ENCODE peak calls at places on chromosomes 2 and 18, in ten cellular contexts. T is spleen, B is tibial nerve, P is HCT116, E is cardiac muscle cell, Y is brain microvascular endothelial cell, D is A549, U is upper lobe of right lung, I is left ventricle myocardium inferior, J is H1. N is an unnamed sample.

GRCh38 chr18:10318686-10318960 is 135.8 kb upstream of the APCDD1 start:
- DNase-seq in U (no peak), B (no peak), J (no peak), Y (no peak), T (no peak), D (no peak), I (no peak), E (peak), P (no peak), N (peak)

GRCh38 chr2:12555012-12555645 is 161.6 kb upstream of the TRIB2 start:
- DNase-seq in B (no peak), U (no peak), E (peak), T (no peak), I (no peak), P (no peak), D (no peak), Y (peak), J (no peak), N (no peak)

GRCh38 chr2:171763602-171764001 is 76.3 kb downstream of the DYNC1I2 start:
- DNase-seq in I (no peak), E (no peak), U (no peak), T (no peak), B (no peak), J (no peak), P (no peak), D (no peak), Y (peak), N (no peak)

GRCh38 chr2:55961318-55961911 is 37.8 kb upstream of the EFEMP1 start:
- DNase-seq in J (no peak), P (peak), E (peak), Y (peak), B (no peak), I (no peak), U (no peak), T (no peak), D (peak), N (no peak)

GRCh38 chr2:72973566-72974435 is 56.5 kb downstream of the EMX1 start:
- DNase-seq in U (no peak), T (no peak), D (peak), E (peak), B (no peak), P (peak), I (no peak), J (no peak), Y (peak), N (no peak)

GRCh38 chr2:146489386-146489785 is 1355.4 kb upstream of the ACVR2A start:
- DNase-seq in I (no peak), T (no peak), Y (peak), P (no peak), B (no peak), D (no peak), J (no peak), E (peak), U (no peak), N (no peak)

GRCh38 chr18:79283341-79283879 is 112.3 kb upstream of the NFATC1 start:
- DNase-seq in B (no peak), U (no peak), Y (no peak), I (no peak), E (no peak), P (no peak), T (no peak), J (no peak), D (no peak), N (no peak)

GRCh38 chr18:9831046-9831722 is 54.6 kb upstream of the TXNDC2 start:
- DNase-seq in D (no peak), J (no peak), T (no peak), B (no peak), U (no peak), E (no peak), P (no peak), Y (no peak), I (no peak), N (no peak)

GRCh38 chr18:33051397-33051796 is 278.6 kb upstream of the KLHL14 start:
- DNase-seq in P (no peak), U (no peak), E (no peak), T (no peak), D (no peak), B (no peak), Y (no peak), J (no peak), I (no peak), N (no peak)

GRCh38 chr2:74374509-74375205 is 5.5 kb downstream of the DCTN1 start:
- DNase-seq in Y (peak), B (peak), I (peak), U (no peak), T (no peak), J (peak), E (peak), D (no peak), P (no peak), N (no peak)

GRCh38 chr2:8566788-8567468 is 114.9 kb upstream of the ID2 start:
- DNase-seq in Y (no peak), T (peak), B (no peak), D (no peak), E (no peak), U (no peak), I (no peak), P (no peak), J (no peak), N (peak)

GRCh38 chr2:3470166-3470651 is 49.1 kb downstream of the ADI1 start:
- DNase-seq in J (no peak), D (no peak), P (no peak), T (peak), E (peak), B (peak), U (peak), Y (peak), I (peak), N (no peak)

GRCh38 chr2:159088906-159089305 is 120.5 kb downstream of the TANC1 start:
- DNase-seq in P (no peak), E (no peak), B (no peak), T (no peak), I (no peak), U (no peak), Y (no peak), D (no peak), J (no peak), N (no peak)

GRCh38 chr18:25053484-25053883 is 298.5 kb downstream of the ZNF521 start:
- DNase-seq in I (no peak), T (no peak), D (no peak), U (no peak), J (no peak), E (no peak), P (no peak), Y (no peak), B (no peak), N (no peak)

GRCh38 chr2:118221952-118222594 is 133.8 kb downstream of the INSIG2 start:
- DNase-seq in Y (peak), J (no peak), P (peak), D (peak), B (no peak), E (peak), U (no peak), I (no peak), T (no peak), N (no peak)

GRCh38 chr2:165435611-165436010 is 33.9 kb upstream of the CSRNP3 start:
- DNase-seq in T (no peak), B (no peak), D (no peak), P (no peak), U (no peak), I (no peak), J (no peak), E (no peak), Y (no peak), N (no peak)

GRCh38 chr2:237508361-237508760 is 21.3 kb downstream of the MLPH start:
- DNase-seq in Y (no peak), B (no peak), U (no peak), E (no peak), J (no peak), P (no peak), I (no peak), T (no peak), D (no peak), N (no peak)
- H3K27ac ChIP-seq in Y (no peak), B (no peak), U (peak), E (no peak), J (no peak), P (no peak), I (no peak), T (no peak), D (peak), N (no peak)

GRCh38 chr2:240559271-240559670 is 886 bp upstream of the DUSP28 start:
- DNase-seq in E (no peak), J (no peak), T (no peak), I (no peak), D (no peak), P (no peak), U (no peak), Y (no peak), B (no peak), N (no peak)

GRCh38 chr2:240557101-240557751 is 562 bp downstream of the ANKMY1 start:
- DNase-seq in P (no peak), T (peak), Y (no peak), E (no peak), B (no peak), D (no peak), I (no peak), U (no peak), J (no peak), N (peak)

GRCh38 chr2:240557808-240558207 is at the start of gene ANKMY1:
- DNase-seq in J (no peak), U (peak), B (no peak), E (peak), Y (peak), P (no peak), D (no peak), I (peak), T (peak), N (peak)

GRCh38 chr2:240560084-240560479 is at the start of gene DUSP28:
- DNase-seq in U (peak), T (peak), J (no peak), Y (peak), P (peak), B (peak), D (peak), I (peak), E (peak), N (peak)

DNA sequence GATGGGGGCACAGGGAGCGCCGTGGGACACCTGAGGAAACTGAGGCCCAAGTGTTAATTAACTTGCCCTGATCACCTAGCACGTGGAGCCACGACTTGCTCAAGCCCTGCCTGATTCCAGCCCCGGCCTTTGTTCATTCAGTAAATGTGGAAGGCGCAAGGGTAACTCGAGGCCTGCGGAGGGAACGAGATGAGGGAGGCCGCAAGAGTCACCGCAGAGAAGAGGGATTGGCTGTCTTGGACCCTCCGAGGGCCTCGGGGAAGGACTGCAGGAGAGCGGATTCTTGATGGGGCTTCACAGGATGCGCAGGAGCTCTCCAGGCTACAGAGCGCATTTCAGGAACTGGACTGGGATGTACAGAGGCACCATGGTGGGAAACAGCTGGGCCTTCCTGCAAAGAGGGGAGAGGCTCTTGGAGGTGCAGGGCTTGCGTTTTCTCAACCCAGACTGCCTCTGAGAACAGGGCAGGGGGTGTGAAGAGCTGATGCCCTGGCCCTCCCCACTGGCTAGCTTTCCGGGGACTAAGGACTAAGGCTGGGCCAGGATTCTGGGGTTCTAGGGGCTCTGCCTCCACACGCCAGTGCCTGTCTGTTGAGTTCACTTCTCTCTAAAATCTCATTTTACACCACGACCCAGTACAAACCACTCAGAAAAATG is 569 bp upstream of the ANKMY1 start:
- DNase-seq in E (no peak), Y (no peak), D (no peak), P (no peak), B (no peak), T (no peak), J (no peak), U (no peak), I (no peak), N (no peak)
- H3K4me3 ChIP-seq in E (peak), Y (peak), D (no peak), P (no peak), B (peak), T (peak), J (peak), U (peak), I (peak), N (peak)

DNA sequence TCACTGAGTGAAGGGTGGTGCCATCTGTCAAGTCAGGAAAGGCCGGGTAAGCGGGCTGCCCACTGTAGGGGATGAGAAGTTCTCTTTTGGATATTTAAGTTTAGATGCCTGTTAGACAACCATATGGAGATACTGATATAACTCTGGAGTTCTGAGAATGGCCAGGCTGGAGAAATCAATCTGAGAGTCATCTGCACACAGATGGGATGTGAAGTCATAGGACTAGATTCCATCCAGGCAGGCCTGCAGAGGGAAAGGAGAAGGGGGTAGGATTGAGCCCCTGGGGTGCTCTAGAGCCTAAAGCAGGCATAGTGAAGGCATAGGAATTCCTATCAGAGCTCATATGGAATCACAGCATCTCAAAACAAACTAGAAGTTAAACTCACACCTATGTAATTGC is 30.1 kb downstream of the SPRED2 start:
- DNase-seq in I (no peak), E (no peak), J (no peak), U (no peak), Y (no peak), P (no peak), B (no peak), T (no peak), D (no peak), N (no peak)
- H3K27ac ChIP-seq in I (no peak), E (no peak), J (no peak), U (no peak), Y (no peak), P (no peak), B (no peak), T (no peak), D (no peak), N (no peak)

DNA sequence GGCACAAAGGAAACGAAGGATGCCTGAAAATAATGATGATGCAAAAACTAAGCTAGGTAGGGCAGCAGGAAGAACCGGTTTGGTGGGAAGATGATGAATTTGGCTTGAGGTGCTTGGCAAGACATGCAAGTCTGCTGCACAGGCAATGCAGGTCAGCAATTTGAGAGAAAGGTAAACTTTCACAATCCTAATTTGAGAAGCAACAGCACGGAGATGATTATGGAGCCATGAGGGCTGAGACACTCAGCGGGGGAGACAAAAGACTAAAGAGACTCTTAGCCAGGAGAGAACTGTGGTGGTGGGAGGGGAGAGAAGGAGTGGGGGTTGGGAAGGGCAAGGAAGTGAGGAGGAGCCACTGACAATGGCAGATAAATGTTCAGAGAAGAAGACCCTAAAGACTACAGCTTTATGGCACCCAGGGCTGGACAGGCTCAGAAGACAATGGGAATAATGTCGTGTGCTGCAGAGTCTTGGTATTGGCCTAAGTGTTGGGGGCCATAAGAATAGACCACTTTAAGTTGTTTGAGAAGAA is 19.4 kb upstream of the RNF149 start:
- DNase-seq in D (no peak), B (no peak), E (no peak), T (no peak), J (no peak), Y (no peak), I (no peak), P (peak), U (no peak), N (no peak)
- H3K4me3 ChIP-seq in D (no peak), B (no peak), E (no peak), T (no peak), J (no peak), Y (no peak), I (no peak), P (no peak), U (no peak), N (no peak)

GRCh38 chr2:211329421-211329820 is 773.0 kb downstream of the CPS1 start:
- DNase-seq in U (no peak), B (no peak), P (no peak), E (no peak), D (no peak), Y (no peak), I (no peak), J (no peak), T (no peak), N (no peak)

GRCh38 chr2:211329882-211330281 is 773.5 kb downstream of the CPS1 start:
- DNase-seq in U (no peak), J (no peak), T (peak), E (no peak), I (no peak), P (no peak), D (no peak), Y (no peak), B (no peak), N (no peak)

GRCh38 chr2:211333377-211333776 is 777.0 kb downstream of the CPS1 start:
- DNase-seq in B (no peak), I (no peak), U (no peak), T (no peak), P (no peak), D (no peak), E (no peak), J (no peak), Y (no peak), N (no peak)

GRCh38 chr2:211328126-211328525 is 771.7 kb downstream of the CPS1 start:
- DNase-seq in J (no peak), I (no peak), E (no peak), T (no peak), B (no peak), P (no peak), D (no peak), Y (no peak), U (no peak), N (no peak)

DNA sequence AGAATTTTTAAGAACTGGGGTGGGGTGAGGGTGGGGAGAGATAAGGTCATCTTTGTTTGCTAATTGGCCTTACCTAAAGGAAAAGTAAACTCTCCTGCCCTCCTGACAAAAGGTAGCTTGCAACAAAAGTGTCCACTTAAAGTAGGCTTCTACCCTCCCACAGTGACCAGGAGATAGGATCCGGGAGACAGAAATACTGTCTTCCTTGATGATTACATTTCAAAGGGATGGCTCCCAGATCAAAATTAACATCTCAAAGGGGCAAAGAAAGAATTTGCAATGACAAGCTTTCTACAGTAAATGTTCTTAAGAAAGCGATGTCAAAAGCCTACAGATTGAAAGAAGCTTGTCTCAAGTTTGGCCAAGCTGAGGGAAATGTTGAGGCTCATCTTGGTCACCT is 775.3 kb downstream of the CPS1 start:
- DNase-seq in U (no peak), D (no peak), E (no peak), I (no peak), Y (no peak), T (no peak), P (no peak), J (peak), B (no peak), N (no peak)
- H3K27ac ChIP-seq in U (no peak), D (no peak), E (no peak), I (no peak), Y (no peak), T (no peak), P (no peak), J (no peak), B (no peak), N (no peak)

DNA sequence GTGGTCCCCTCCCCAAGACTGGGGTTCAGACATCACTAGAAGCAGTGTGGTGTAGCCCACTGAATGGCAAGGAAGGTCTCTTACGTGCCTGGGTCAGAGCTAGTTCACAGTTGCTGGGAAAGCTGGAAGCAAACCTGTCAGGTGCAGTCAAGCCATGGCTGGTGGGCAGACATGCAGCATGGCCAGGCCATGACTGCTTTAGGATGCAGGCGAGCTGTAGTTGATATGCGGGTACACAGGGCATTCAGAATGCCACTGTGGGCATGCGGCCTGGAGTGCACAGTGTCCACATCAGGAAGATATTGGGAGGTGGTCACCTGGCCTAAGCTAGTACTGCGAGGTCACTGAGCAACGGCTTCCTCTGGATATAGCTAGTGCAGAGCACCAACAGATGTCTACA is 11.8 kb upstream of the SLC9A4 start:
- DNase-seq in T (no peak), D (no peak), P (no peak), Y (no peak), I (no peak), B (no peak), E (no peak), J (no peak), U (no peak), N (no peak)
- H3K4me3 ChIP-seq in T (no peak), D (no peak), P (no peak), Y (no peak), I (no peak), B (no peak), E (no peak), J (no peak), U (no peak), N (no peak)

GRCh38 chr2:36492216-36492945 is 105.6 kb downstream of the FEZ2 start:
- DNase-seq in Y (no peak), D (no peak), I (no peak), B (no peak), U (no peak), T (no peak), E (peak), P (no peak), J (no peak), N (no peak)
- H3K27ac ChIP-seq in Y (peak), D (peak), I (peak), B (no peak), U (no peak), T (peak), E (no peak), P (no peak), J (no peak), N (no peak)

GRCh38 chr2:85436836-85437487 is 18.4 kb downstream of the SH2D6 start:
- DNase-seq in E (no peak), U (peak), J (no peak), P (no peak), Y (no peak), D (no peak), B (no peak), T (peak), I (no peak), N (no peak)
- H3K4me3 ChIP-seq in E (no peak), U (peak), J (no peak), P (no peak), Y (no peak), D (no peak), B (no peak), T (peak), I (peak), N (no peak)

GRCh38 chr2:11492244-11492643 is 26.3 kb upstream of the E2F6 start:
- DNase-seq in P (no peak), D (no peak), T (no peak), I (no peak), U (no peak), B (no peak), E (no peak), J (no peak), Y (no peak), N (no peak)
- H3K27ac ChIP-seq in P (no peak), D (no peak), T (no peak), I (no peak), U (no peak), B (no peak), E (no peak), J (no peak), Y (no peak), N (no peak)

DNA sequence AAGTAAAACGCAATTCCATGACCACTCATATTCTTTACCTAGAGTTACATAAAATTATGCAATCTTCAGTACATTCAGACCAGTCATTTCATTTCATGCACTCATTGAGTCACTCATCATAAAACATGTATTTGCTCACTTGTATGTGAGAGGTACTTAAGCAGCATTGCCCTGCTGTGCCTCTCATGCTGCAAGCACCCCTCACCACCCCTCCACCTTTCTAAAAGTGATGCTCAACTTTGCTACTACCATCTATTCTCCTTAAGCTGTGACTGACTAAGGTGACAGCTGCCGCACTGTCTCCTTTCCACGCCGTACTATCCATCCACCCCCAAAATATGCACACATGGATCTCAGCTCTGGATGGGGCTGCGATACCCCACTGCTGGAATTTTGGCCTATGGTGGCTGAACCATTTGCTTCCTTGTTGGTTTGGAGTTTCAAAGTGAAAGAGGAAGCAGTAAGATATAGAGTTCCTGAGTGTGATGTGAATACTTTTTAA is 7.2 kb downstream of the ARHGAP25 start:
- DNase-seq in D (no peak), T (no peak), I (no peak), J (no peak), B (no peak), E (no peak), U (no peak), P (no peak), Y (no peak), N (no peak)
- H3K4me3 ChIP-seq in D (no peak), T (no peak), I (peak), J (no peak), B (no peak), E (no peak), U (no peak), P (no peak), Y (no peak), N (no peak)